ENCODE peak calls at places on chromosome 15, in four cellular contexts. M is sigmoid colon; X is mucosa of descending colon; E is naive thymus-derived CD4-positive, alpha-beta T cell. Q is an unnamed sample.

GRCh38 chr15:62432702-62433398 is 267.8 kb upstream of the C2CD4B start:
- DNase-seq in M (no peak), X (no peak), E (no peak), Q (no peak)

GRCh38 chr15:89177116-89177515 is 44.3 kb downstream of the RLBP1 start:
- DNase-seq in M (no peak), X (no peak), E (no peak), Q (no peak)

GRCh38 chr15:59688383-59688887 is 685 bp downstream of the BNIP2 start:
- DNase-seq in M (peak; percentile 55), X (no peak), E (no peak), Q (peak; percentile 27)

GRCh38 chr15:81336568-81336967 is 12.6 kb upstream of the STARD5 start:
- DNase-seq in M (no peak), X (no peak), E (no peak), Q (peak; percentile 18)

GRCh38 chr15:86231864-86232801 is 152.5 kb downstream of the AGBL1 start:
- DNase-seq in M (no peak), X (peak; percentile 30), E (peak; percentile 23), Q (no peak)

GRCh38 chr15:59105839-59106238 is 893 bp downstream of the CCNB2 start:
- DNase-seq in M (no peak), X (no peak), E (no peak), Q (no peak)

GRCh38 chr15:80613762-80614365 is 81.2 kb upstream of the ABHD17C start:
- DNase-seq in M (no peak), X (no peak), E (no peak), Q (no peak)

GRCh38 chr15:78397382-78397781 is 40.6 kb upstream of the IREB2 start:
- DNase-seq in M (no peak), X (no peak), E (no peak), Q (no peak)

GRCh38 chr15:48775556-48775955 is 35.3 kb downstream of the CEP152 start:
- DNase-seq in M (no peak), X (no peak), E (no peak), Q (no peak)

GRCh38 chr15:32104061-32104980 is 74.0 kb downstream of the CHRNA7 start:
- DNase-seq in M (no peak), X (no peak), E (no peak), Q (no peak)

GRCh38 chr15:67880651-67881182 is 40.9 kb upstream of the RNU6-1 start:
- DNase-seq in M (no peak), X (no peak), E (no peak), Q (no peak)

GRCh38 chr15:32781781-32782180 is 64.0 kb downstream of the GREM1 start:
- DNase-seq in M (no peak), X (no peak), E (no peak), Q (no peak)

GRCh38 chr15:86919581-86919980 is 839.9 kb downstream of the AGBL1 start:
- DNase-seq in M (no peak), X (no peak), E (no peak), Q (no peak)

GRCh38 chr15:67130673-67131601 is 65.5 kb downstream of the SMAD3 start:
- DNase-seq in M (peak; percentile 61), X (no peak), E (no peak), Q (no peak)

GRCh38 chr15:95659646-95660045 is 670.9 kb upstream of the NR2F2 start:
- DNase-seq in M (no peak), X (no peak), E (no peak), Q (no peak)

GRCh38 chr15:81297147-81297572 is 26.8 kb downstream of the STARD5 start:
- DNase-seq in M (no peak), X (no peak), E (no peak), Q (no peak)

GRCh38 chr15:77369168-77369567 is 50.7 kb downstream of the PEAK1 start:
- DNase-seq in M (no peak), X (no peak), E (no peak), Q (no peak)

GRCh38 chr15:99566157-99566900 is 545 bp downstream of the MEF2A start:
- DNase-seq in M (peak; percentile 75), X (no peak), E (peak; percentile 51), Q (no peak)

GRCh38 chr15:101045236-101045646 is 126.1 kb downstream of the LRRK1 start:
- DNase-seq in M (peak; percentile 52), X (no peak), E (peak; percentile 16), Q (no peak)

GRCh38 chr15:67185621-67186225 is 68.7 kb downstream of the AAGAB start:
- DNase-seq in M (no peak), X (no peak), E (no peak), Q (no peak)

GRCh38 chr15:70530503-70530902 is 232.9 kb downstream of the UACA start:
- DNase-seq in M (no peak), X (no peak), E (no peak), Q (no peak)

GRCh38 chr15:56608140-56608778 is 125.0 kb downstream of the ZNF280D start:
- DNase-seq in M (no peak), X (no peak), E (no peak), Q (no peak)

GRCh38 chr15:95134306-95135100 is 903.1 kb downstream of the MCTP2 start:
- DNase-seq in M (no peak), X (no peak), E (no peak), Q (no peak)

GRCh38 chr15:65460948-65461347 is 38.2 kb upstream of the IGDCC4 start:
- DNase-seq in M (no peak), X (no peak), E (peak; percentile 44), Q (no peak)
- H3K36me3 ChIP-seq in M (peaks cover 54% of the 10 kb centered on the region), X (peaks cover 34% of the 10 kb centered on the region), E (peaks cover 18% of the 10 kb centered on the region), Q (peaks cover 82% of the 10 kb centered on the region)

DNA sequence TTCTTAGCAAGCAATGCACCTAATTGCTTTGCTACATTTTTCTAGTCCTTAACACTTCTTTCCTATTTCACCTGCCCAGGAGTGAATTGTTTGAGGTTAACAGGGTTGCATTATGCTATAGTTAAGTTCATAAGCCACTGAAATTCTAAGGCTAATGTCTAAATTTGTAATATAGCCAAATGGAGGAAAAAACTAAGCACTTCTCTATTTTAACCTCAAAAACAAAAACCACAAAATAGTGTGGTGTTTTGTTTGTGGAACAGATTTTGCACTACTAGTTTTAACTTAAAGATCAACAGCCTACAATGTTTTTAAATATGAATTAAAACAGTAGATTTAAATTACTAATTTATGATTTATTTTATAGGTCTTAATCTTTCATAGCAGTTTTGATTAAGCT is 5.5 kb downstream of the ATOSA start:
- DNase-seq in M (no peak), X (no peak), E (no peak), Q (no peak)
- H3K4me3 ChIP-seq in M (no peak overlapping the region), X (no peak overlapping the region), E (no peak overlapping the region), Q (no peak overlapping the region)

DNA sequence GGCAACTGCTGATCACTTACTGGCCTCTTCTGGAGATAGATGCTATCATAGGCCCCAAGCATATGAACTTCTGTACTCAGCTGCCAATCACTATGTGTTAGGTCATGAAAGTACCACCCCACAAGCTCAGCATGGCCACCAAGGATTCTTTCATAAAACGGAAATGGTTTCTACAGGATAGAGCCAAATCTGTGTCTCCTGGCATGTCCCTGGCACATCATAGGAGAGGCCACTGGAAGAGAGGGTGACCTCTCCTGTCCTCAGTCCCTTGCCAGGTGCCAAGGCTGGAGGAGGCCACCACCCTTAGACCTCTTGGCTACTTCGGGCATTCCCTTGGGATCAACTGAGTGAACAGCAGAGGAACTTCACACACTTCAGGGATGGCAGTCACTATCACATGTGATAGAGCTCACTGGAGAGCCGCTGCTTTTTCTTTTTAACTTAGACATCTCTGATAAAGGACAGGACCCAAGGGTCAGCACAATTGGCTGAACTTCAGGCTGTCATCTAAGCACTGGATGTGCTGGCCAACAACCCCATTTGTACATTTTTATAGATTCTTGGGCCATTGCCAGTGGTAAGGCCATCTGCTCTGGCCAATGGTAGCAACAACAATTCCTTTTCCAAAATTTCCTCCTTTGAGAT is 425.2 kb downstream of the SQOR start:
- DNase-seq in M (peak; percentile 68), X (no peak), E (no peak), Q (no peak)
- H3K4me1 ChIP-seq in M (peaks cover 12% of the 10 kb centered on the region), X (no peaks in the 10 kb centered on the region), E (no peaks in the 10 kb centered on the region), Q (no peaks in the 10 kb centered on the region)

DNA sequence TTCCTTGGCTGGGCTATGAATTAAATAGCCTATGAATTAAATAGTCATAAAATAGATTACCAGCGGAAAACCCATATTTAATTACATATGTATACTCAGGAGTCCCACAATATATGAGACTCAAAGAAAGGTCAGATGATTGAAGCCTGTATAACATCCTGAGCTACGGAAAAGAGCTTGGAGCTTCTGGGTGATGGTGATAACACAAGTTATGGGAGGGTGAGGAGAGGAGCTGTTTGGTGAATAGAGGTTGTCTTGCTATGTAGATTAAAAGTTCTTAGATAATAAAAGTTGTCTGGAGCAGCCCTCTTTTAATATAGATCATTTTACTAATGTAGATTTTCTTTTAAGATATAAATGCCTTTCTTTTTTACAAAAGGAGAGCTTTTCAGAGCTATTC is 1.8 kb downstream of the PML start:
- DNase-seq in M (no peak), X (no peak), E (no peak), Q (no peak)
- H3K36me3 ChIP-seq in M (peaks cover 17% of the 10 kb centered on the region), X (no peaks in the 10 kb centered on the region), E (peaks cover 4% of the 10 kb centered on the region), Q (peaks cover 14% of the 10 kb centered on the region)

GRCh38 chr15:50055333-50056278 is 63.4 kb downstream of the ATP8B4 start:
- DNase-seq in M (no peak), X (no peak), E (no peak), Q (no peak)
- H3K4me3 ChIP-seq in M (no peak overlapping the region), X (no peak overlapping the region), E (no peak overlapping the region), Q (no peak overlapping the region)

Q was measured in effector memory CD4-positive, alpha-beta T cell.